ENCODE peak calls at places on chromosomes 7 and 10, in four cellular contexts. One of them, this sample, is unnamed.

GRCh38 chr10:19049577-19049976 is 976 bp downstream of the MALRD1 start:
- DNase-seq in K562: no peak
- DNase-seq in H1: no peak
- DNase-seq in SK-N-SH: no peak
- DNase-seq in this sample: no peak

GRCh38 chr10:88952647-88953111 is at the start of gene ACTA2:
- DNase-seq in K562: no peak
- DNase-seq in H1: no peak
- DNase-seq in SK-N-SH: peak; percentile 38
- DNase-seq in this sample: no peak

GRCh38 chr10:32332299-32332750 is 14.6 kb downstream of the EPC1 start:
- DNase-seq in H1: no peak
- DNase-seq in K562: no peak
- DNase-seq in SK-N-SH: no peak
- DNase-seq in this sample: no peak

GRCh38 chr7:151088019-151088855 is 2.0 kb downstream of the AGAP3 start:
- DNase-seq in SK-N-SH: no peak
- DNase-seq in K562: no peak
- DNase-seq in H1: no peak
- DNase-seq in this sample: no peak

GRCh38 chr10:15990523-15991129 is 130.3 kb upstream of the MINDY3 start:
- DNase-seq in K562: no peak
- DNase-seq in H1: no peak
- DNase-seq in SK-N-SH: no peak
- DNase-seq in this sample: peak; percentile 10

GRCh38 chr10:98030093-98030821 is at the start of gene CRTAC1:
- DNase-seq in K562: no peak
- DNase-seq in H1: peak; percentile 46
- DNase-seq in SK-N-SH: peak; percentile 99
- DNase-seq in this sample: peak; percentile 85

GRCh38 chr10:133457100-133457841 is 3.5 kb downstream of the SCART1 start:
- DNase-seq in SK-N-SH: no peak
- DNase-seq in H1: no peak
- DNase-seq in K562: no peak
- DNase-seq in this sample: no peak

GRCh38 chr7:15225981-15226380 is 323.4 kb upstream of the DGKB start:
- DNase-seq in K562: no peak
- DNase-seq in H1: no peak
- DNase-seq in SK-N-SH: no peak
- DNase-seq in this sample: no peak

GRCh38 chr7:75663302-75663907 is 75.3 kb downstream of the HIP1 start:
- DNase-seq in H1: no peak
- DNase-seq in K562: peak; percentile 74
- DNase-seq in SK-N-SH: no peak
- DNase-seq in this sample: no peak

GRCh38 chr7:24956021-24956420 is 24.0 kb downstream of the OSBPL3 start:
- DNase-seq in H1: no peak
- DNase-seq in K562: no peak
- DNase-seq in SK-N-SH: peak; percentile 63
- DNase-seq in this sample: no peak

GRCh38 chr7:155803418-155804376 is 8.6 kb downstream of the SHH start:
- DNase-seq in H1: no peak
- DNase-seq in K562: no peak
- DNase-seq in SK-N-SH: peak; percentile 66
- DNase-seq in this sample: peak; percentile 62

GRCh38 chr10:19788075-19788686 is 28.1 kb upstream of the PLXDC2 start:
- DNase-seq in H1: no peak
- DNase-seq in SK-N-SH: peak; percentile 32
- DNase-seq in K562: peak; percentile 11
- DNase-seq in this sample: peak; percentile 53

GRCh38 chr10:110548002-110548401 is 19.5 kb upstream of the SMC3 start:
- DNase-seq in K562: no peak
- DNase-seq in SK-N-SH: no peak
- DNase-seq in H1: no peak
- DNase-seq in this sample: no peak

GRCh38 chr7:92827464-92827863 is 8.9 kb downstream of the CDK6 start:
- DNase-seq in SK-N-SH: peak; percentile 19
- DNase-seq in H1: no peak
- DNase-seq in K562: no peak
- DNase-seq in this sample: no peak

GRCh38 chr7:40704172-40704571 is 569.4 kb downstream of the SUGCT start:
- DNase-seq in SK-N-SH: no peak
- DNase-seq in K562: no peak
- DNase-seq in H1: no peak
- DNase-seq in this sample: no peak

GRCh38 chr10:20185116-20185515 is 368.9 kb downstream of the PLXDC2 start:
- DNase-seq in H1: peak; percentile 0
- DNase-seq in K562: no peak
- DNase-seq in SK-N-SH: no peak
- DNase-seq in this sample: no peak

GRCh38 chr10:132856869-132857524 is 71.0 kb upstream of the NKX6-2 start:
- DNase-seq in SK-N-SH: no peak
- DNase-seq in K562: no peak
- DNase-seq in H1: no peak
- DNase-seq in this sample: peak; percentile 0

GRCh38 chr7:50212016-50212325 is 92.5 kb upstream of the IKZF1 start:
- DNase-seq in H1: no peak
- DNase-seq in K562: no peak
- DNase-seq in SK-N-SH: no peak
- DNase-seq in this sample: no peak

GRCh38 chr10:4981722-4982471 is 18.7 kb downstream of the AKR1C1 start:
- DNase-seq in H1: peak; percentile 19
- DNase-seq in SK-N-SH: peak; percentile 12
- DNase-seq in K562: peak; percentile 63
- DNase-seq in this sample: peak; percentile 30

GRCh38 chr10:72545511-72545910 is 80.4 kb downstream of the MICU1 start:
- DNase-seq in H1: no peak
- DNase-seq in K562: no peak
- DNase-seq in SK-N-SH: no peak
- DNase-seq in this sample: no peak

GRCh38 chr10:646118-646524 is 43.3 kb downstream of the DIP2C start:
- DNase-seq in SK-N-SH: no peak
- DNase-seq in K562: no peak
- DNase-seq in H1: no peak
- DNase-seq in this sample: no peak

GRCh38 chr10:86334515-86335085 is 32.0 kb downstream of the GRID1 start:
- DNase-seq in SK-N-SH: no peak
- DNase-seq in K562: no peak
- DNase-seq in H1: peak; percentile 36
- DNase-seq in this sample: peak; percentile 48

GRCh38 chr10:88404133-88404532 is 179.0 kb downstream of the RNLS start:
- DNase-seq in K562: no peak
- DNase-seq in SK-N-SH: no peak
- DNase-seq in H1: no peak
- DNase-seq in this sample: no peak

GRCh38 chr7:105602325-105603305 is 21.3 kb upstream of the EFCAB10 start:
- DNase-seq in SK-N-SH: no peak
- DNase-seq in K562: no peak
- DNase-seq in H1: no peak
- DNase-seq in this sample: no peak

GRCh38 chr7:98656899-98657298 is 39.8 kb downstream of the NPTX2 start:
- DNase-seq in SK-N-SH: no peak
- DNase-seq in H1: no peak
- DNase-seq in K562: no peak
- DNase-seq in this sample: no peak

GRCh38 chr10:69645296-69645665 is 15.2 kb downstream of the FAM241B start:
- DNase-seq in H1: no peak
- DNase-seq in SK-N-SH: no peak
- DNase-seq in K562: no peak
- DNase-seq in this sample: no peak

GRCh38 chr10:69654376-69654775 is 24.3 kb downstream of the FAM241B start:
- DNase-seq in K562: no peak
- DNase-seq in H1: no peak
- DNase-seq in SK-N-SH: no peak
- DNase-seq in this sample: no peak

GRCh38 chr7:79182283-79182682 is 271.2 kb downstream of the MAGI2 start:
- DNase-seq in K562: no peak
- DNase-seq in SK-N-SH: no peak
- DNase-seq in H1: no peak
- DNase-seq in this sample: no peak

GRCh38 chr7:1447551-1448244 is 11.6 kb downstream of the MICALL2 start:
- DNase-seq in H1: no peak
- DNase-seq in K562: no peak
- DNase-seq in SK-N-SH: no peak
- DNase-seq in this sample: no peak

GRCh38 chr7:151251926-151252835 is 3.7 kb upstream of the SMARCD3 start:
- DNase-seq in SK-N-SH: peak; percentile 100
- DNase-seq in K562: peak; percentile 96
- DNase-seq in H1: no peak
- DNase-seq in this sample: peak; percentile 62

GRCh38 chr10:3777876-3778707 is 6.9 kb downstream of the KLF6 start:
- DNase-seq in SK-N-SH: no peak
- DNase-seq in K562: no peak
- DNase-seq in H1: no peak
- DNase-seq in this sample: no peak

GRCh38 chr10:106242301-106242700 is 922.2 kb downstream of the SORCS1 start:
- DNase-seq in H1: no peak
- DNase-seq in SK-N-SH: no peak
- DNase-seq in K562: no peak
- DNase-seq in this sample: no peak

GRCh38 chr7:117313582-117313981 is 9.3 kb downstream of the WNT2 start:
- DNase-seq in SK-N-SH: no peak
- DNase-seq in H1: no peak
- DNase-seq in K562: no peak
- DNase-seq in this sample: no peak
- TF ChIP-seq TEAD4 in SK-N-SH: no peak
- TF ChIP-seq TEAD4 in H1: no peak
- TF ChIP-seq TEAD4 in K562: no peak
- TF ChIP-seq TEAD4 in this sample: no peak

GRCh38 chr7:138492423-138492822 is 32.4 kb downstream of the TRIM24 start:
- DNase-seq in H1: no peak
- DNase-seq in K562: no peak
- DNase-seq in SK-N-SH: no peak
- DNase-seq in this sample: no peak
- TF ChIP-seq TEAD4 in H1: no peak
- TF ChIP-seq TEAD4 in K562: no peak
- TF ChIP-seq TEAD4 in SK-N-SH: no peak
- TF ChIP-seq TEAD4 in this sample: no peak

DNA sequence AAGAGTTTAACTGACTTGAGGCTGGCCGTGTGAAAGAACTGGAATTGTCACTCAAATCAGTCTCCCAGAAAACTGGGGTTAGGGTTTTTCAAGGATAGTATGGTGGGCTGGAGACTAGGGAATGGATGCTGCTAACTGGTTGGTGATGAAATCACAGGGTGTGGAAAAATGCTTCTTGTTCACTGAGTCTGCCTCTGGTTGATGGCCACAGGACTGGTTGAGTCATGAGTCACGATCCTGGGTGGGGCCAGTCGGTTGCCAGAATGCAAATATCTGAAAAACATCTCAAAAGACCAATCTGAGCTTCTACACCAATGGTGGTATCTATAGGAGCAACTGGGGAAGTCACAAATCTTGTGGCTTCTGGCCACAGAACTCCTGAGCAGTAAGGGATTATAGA is 16.3 kb upstream of the BAMBI start:
- DNase-seq in K562: no peak
- DNase-seq in H1: no peak
- DNase-seq in SK-N-SH: no peak
- DNase-seq in this sample: no peak
- TF ChIP-seq TEAD4 in K562: no peak
- TF ChIP-seq TEAD4 in H1: no peak
- TF ChIP-seq TEAD4 in SK-N-SH: no peak
- TF ChIP-seq TEAD4 in this sample: no peak

GRCh38 chr7:12458520-12459131 is 55.0 kb upstream of the VWDE start:
- DNase-seq in SK-N-SH: peak; percentile 68
- DNase-seq in H1: no peak
- DNase-seq in K562: peak; percentile 40
- DNase-seq in this sample: no peak
- TF ChIP-seq TEAD4 in SK-N-SH: no peak
- TF ChIP-seq TEAD4 in H1: no peak
- TF ChIP-seq TEAD4 in K562: no peak
- TF ChIP-seq TEAD4 in this sample: no peak

DNA sequence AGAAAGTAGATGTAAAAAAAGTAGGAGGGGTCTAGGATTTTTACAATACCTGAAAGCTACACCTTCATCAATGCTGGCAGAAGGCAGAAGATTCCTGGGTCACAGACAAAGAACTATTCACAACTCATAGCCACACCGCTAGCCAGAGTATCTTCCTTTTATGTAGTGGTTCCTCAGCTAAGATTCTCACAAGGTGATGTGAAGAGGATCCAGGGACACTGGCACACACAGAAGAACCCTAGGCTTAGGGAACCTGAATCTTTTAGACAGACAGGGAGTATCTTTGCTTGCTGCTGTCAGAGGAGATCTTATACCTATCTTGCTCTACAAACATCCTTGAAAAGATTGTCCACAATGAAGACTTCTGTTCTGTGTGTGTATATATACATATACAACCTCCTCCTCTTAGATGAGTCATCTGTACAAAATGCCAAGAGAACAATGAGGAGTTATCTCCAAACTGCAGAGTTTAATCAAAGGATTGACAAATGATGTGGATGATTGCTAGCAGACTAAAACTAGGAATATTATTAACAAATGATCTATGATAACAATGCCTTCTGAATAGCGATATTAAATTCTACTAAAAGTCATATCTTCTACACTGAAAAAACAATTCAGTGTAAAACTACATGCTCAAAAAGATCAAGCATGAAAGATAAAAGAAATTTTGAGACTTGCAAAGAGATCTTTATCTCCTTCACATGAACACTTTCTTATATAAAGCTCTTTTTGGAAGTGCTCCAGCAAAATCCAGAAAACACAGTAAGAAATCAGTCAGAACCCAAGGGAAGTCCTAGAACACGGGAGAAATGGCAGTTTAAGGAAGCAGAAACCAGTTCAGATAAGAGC is 409.3 kb downstream of the PARD3 start:
- DNase-seq in K562: no peak
- DNase-seq in SK-N-SH: no peak
- DNase-seq in H1: no peak
- DNase-seq in this sample: no peak
- TF ChIP-seq TEAD4 in K562: no peak
- TF ChIP-seq TEAD4 in SK-N-SH: no peak
- TF ChIP-seq TEAD4 in H1: no peak
- TF ChIP-seq TEAD4 in this sample: no peak

GRCh38 chr7:54699715-54700114 is 59.3 kb downstream of the SEC61G start:
- DNase-seq in SK-N-SH: no peak
- DNase-seq in H1: no peak
- DNase-seq in K562: no peak
- DNase-seq in this sample: no peak

GRCh38 chr7:54701982-54702381 is 57.0 kb downstream of the SEC61G start:
- DNase-seq in SK-N-SH: no peak
- DNase-seq in K562: no peak
- DNase-seq in H1: no peak
- DNase-seq in this sample: peak; percentile 25

GRCh38 chr7:54697659-54698186 is 61.3 kb downstream of the SEC61G start:
- DNase-seq in K562: no peak
- DNase-seq in SK-N-SH: peak; percentile 25
- DNase-seq in H1: no peak
- DNase-seq in this sample: no peak
- TF ChIP-seq TEAD4 in K562: no peak
- TF ChIP-seq TEAD4 in SK-N-SH: no peak
- TF ChIP-seq TEAD4 in H1: no peak
- TF ChIP-seq TEAD4 in this sample: no peak